ENCODE peak calls at places on chromosomes 4 and X, in eight cellular contexts. R is heart right ventricle, A is stomach, K is K562, L is HCT116, C is transverse colon, I is right lobe of liver, F is left ventricle myocardium inferior. S is an unnamed sample.

GRCh38 chr4:86975927-86976326 is 41.1 kb downstream of the AFF1 start:
- DNase-seq in I (no peak), F (no peak), A (no peak), K (no peak), R (no peak), L (no peak), C (no peak), S (no peak)

GRCh38 chrX:149865390-149865789 is 15.6 kb upstream of the MAGEA8 start:
- DNase-seq in I (no peak), R (no peak), C (no peak), K (no peak), F (no peak), A (no peak), L (no peak), S (no peak)

GRCh38 chr4:5660185-5660584 is 48.2 kb downstream of the EVC2 start:
- DNase-seq in A (no peak), L (no peak), F (no peak), I (no peak), C (no peak), K (no peak), R (no peak), S (no peak)

GRCh38 chr4:140078366-140078765 is 75.6 kb downstream of the MAML3 start:
- DNase-seq in R (peak; percentile 24), A (no peak), L (no peak), K (no peak), I (no peak), C (no peak), F (peak; percentile 36), S (no peak)

GRCh38 chr4:124555959-124556358 is 156.6 kb downstream of the ANKRD50 start:
- DNase-seq in A (no peak), C (no peak), L (no peak), K (no peak), F (no peak), R (no peak), I (no peak), S (no peak)

GRCh38 chr4:76253511-76253910 is 2.0 kb downstream of the FAM47E start:
- DNase-seq in K (no peak), I (no peak), C (no peak), L (no peak), F (no peak), R (no peak), A (no peak), S (no peak)

GRCh38 chr4:40193018-40193571 is 3.7 kb upstream of the RHOH start:
- DNase-seq in A (no peak), I (no peak), F (no peak), K (peak; percentile 27), C (peak; percentile 51), L (no peak), R (no peak), S (no peak)

GRCh38 chr4:120858776-120859175 is 63.8 kb downstream of the PRDM5 start:
- DNase-seq in K (no peak), I (no peak), R (no peak), C (no peak), A (no peak), L (no peak), F (no peak), S (no peak)

GRCh38 chrX:148905376-148905775 is 405.0 kb downstream of the AFF2 start:
- DNase-seq in I (no peak), K (no peak), C (no peak), F (no peak), R (no peak), A (no peak), L (no peak), S (no peak)

GRCh38 chr4:37745946-37746345 is 59.8 kb upstream of the RELL1 start:
- DNase-seq in A (no peak), I (no peak), K (no peak), C (no peak), L (no peak), F (no peak), R (no peak), S (no peak)

GRCh38 chr4:53119685-53120084 is 246.2 kb downstream of the SCFD2 start:
- DNase-seq in C (no peak), R (no peak), K (no peak), A (no peak), F (no peak), L (no peak), I (no peak), S (peak; percentile 75)

GRCh38 chr4:102535398-102536082 is 34.4 kb downstream of the NFKB1 start:
- DNase-seq in F (no peak), L (no peak), C (no peak), R (no peak), K (no peak), I (no peak), A (no peak), S (no peak)

GRCh38 chr4:107991945-107992625 is 2.4 kb downstream of the HADH start:
- DNase-seq in L (no peak), F (no peak), A (no peak), I (no peak), C (no peak), K (no peak), R (no peak), S (no peak)

GRCh38 chr4:107997794-107998193 is 8.1 kb downstream of the HADH start:
- DNase-seq in I (no peak), C (no peak), A (no peak), K (no peak), F (no peak), L (no peak), R (no peak), S (no peak)

GRCh38 chr4:107997001-107997788 is 7.5 kb downstream of the HADH start:
- DNase-seq in C (no peak), I (no peak), K (no peak), A (no peak), F (no peak), R (no peak), L (no peak), S (no peak)

GRCh38 chr4:107994894-107995293 is 5.2 kb downstream of the HADH start:
- DNase-seq in I (no peak), A (no peak), K (no peak), C (no peak), L (no peak), R (no peak), F (no peak), S (no peak)

GRCh38 chr4:107993969-107994368 is 4.3 kb downstream of the HADH start:
- DNase-seq in R (no peak), K (no peak), F (no peak), L (no peak), C (no peak), I (no peak), A (no peak), S (no peak)
- H3K4me1 ChIP-seq in R (peaks cover 2% of the 10 kb centered on the region), K (peaks cover 12% of the 10 kb centered on the region), F (peaks cover 95% of the 10 kb centered on the region), L (no peaks in the 10 kb centered on the region), C (peaks cover 25% of the 10 kb centered on the region), I (peaks cover 32% of the 10 kb centered on the region), A (peaks cover 28% of the 10 kb centered on the region), S (no peaks in the 10 kb centered on the region)

DNA sequence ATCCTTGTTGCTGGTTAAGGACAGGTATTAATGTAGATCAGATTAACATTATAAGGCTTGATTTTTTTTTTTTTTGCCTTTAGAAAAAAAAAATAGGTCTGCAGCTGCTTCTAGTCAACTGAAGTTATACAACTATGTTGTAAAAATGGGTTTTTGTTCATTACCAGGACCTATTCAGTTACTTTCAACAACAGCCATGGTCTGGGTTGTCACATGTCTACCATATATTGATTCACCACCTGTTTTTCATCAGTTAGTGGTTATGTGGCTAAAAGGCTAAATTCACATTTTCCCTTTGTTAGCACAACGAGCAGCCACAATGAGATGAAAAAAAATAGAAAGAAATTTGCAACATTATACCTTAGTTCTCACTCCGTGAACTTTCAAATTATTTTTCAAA is 45.4 kb downstream of the GLRB start:
- DNase-seq in I (no peak), R (no peak), A (no peak), K (no peak), F (no peak), L (no peak), C (no peak), S (no peak)
- TF ChIP-seq CTCF in I (no peak), R (no peak), A (no peak), K (no peak), F (no peak), L (no peak), C (no peak), S (no peak)

GRCh38 chr4:158861281-158861680 is 92.5 kb downstream of the FNIP2 start:
- DNase-seq in K (no peak), R (no peak), F (no peak), A (peak; percentile 47), C (no peak), I (no peak), L (no peak), S (no peak)
- H3K27me3 ChIP-seq in K (no peaks in the 10 kb centered on the region), R (no peaks in the 10 kb centered on the region), F (no peaks in the 10 kb centered on the region), A (no peaks in the 10 kb centered on the region), C (no peaks in the 10 kb centered on the region), I (no peaks in the 10 kb centered on the region), L (no peaks in the 10 kb centered on the region), S (no peaks in the 10 kb centered on the region)

GRCh38 chr4:168478868-168479267 is 1.4 kb downstream of the DDX60L start:
- DNase-seq in R (no peak), I (no peak), L (no peak), A (no peak), K (no peak), F (no peak), C (no peak), S (no peak)
- H3K4me1 ChIP-seq in R (peaks cover 21% of the 10 kb centered on the region), I (no peaks in the 10 kb centered on the region), L (peaks cover 48% of the 10 kb centered on the region), A (no peaks in the 10 kb centered on the region), K (peaks cover 7% of the 10 kb centered on the region), F (peaks cover 55% of the 10 kb centered on the region), C (peaks cover 3% of the 10 kb centered on the region), S (peaks cover 4% of the 10 kb centered on the region)